ENCODE peak calls at places on chromosome 14, in five cellular contexts. I is uterus, T is H7, F is tibial artery, Y is brain microvascular endothelial cell. R is an unnamed sample. For H3K27me3, the result is how much of the 10 kb centered on the place peaks cover.

GRCh38 chr14:72049462-72049861 is 117.2 kb downstream of the RGS6 start:
- DNase-seq in I (no peak), T (no peak), F (no peak), Y (no peak), R (no peak)

GRCh38 chr14:76294876-76295275 is 81.1 kb upstream of the ESRRB start:
- DNase-seq in I (no peak), T (no peak), F (no peak), Y (no peak), R (no peak)

GRCh38 chr14:100070310-100070709 is 5.1 kb downstream of the EVL start:
- DNase-seq in I (no peak), T (no peak), F (no peak), Y (no peak), R (no peak)

GRCh38 chr14:105581551-105582341 is 55.4 kb downstream of the TMEM121 start:
- DNase-seq in I (no peak), T (peak), F (no peak), Y (no peak), R (no peak)

GRCh38 chr14:26282578-26282977 is 315.3 kb downstream of the NOVA1 start:
- DNase-seq in I (no peak), T (no peak), F (no peak), Y (no peak), R (no peak)

GRCh38 chr14:50060871-50061663 is 55.3 kb downstream of the VCPKMT start:
- DNase-seq in I (peak), T (peak), F (peak), Y (peak), R (peak)

GRCh38 chr14:99041820-99042174 is 230.2 kb downstream of the BCL11B start:
- DNase-seq in I (no peak), T (peak), F (no peak), Y (no peak), R (no peak)

GRCh38 chr14:54169254-54169924 is 212.8 kb upstream of the BMP4 start:
- DNase-seq in I (no peak), T (no peak), F (no peak), Y (no peak), R (no peak)

GRCh38 chr14:20620798-20621478 is 20.6 kb downstream of the OR6S1 start:
- DNase-seq in I (no peak), T (no peak), F (no peak), Y (no peak), R (no peak)
- H3K27me3 ChIP-seq in I (under half), T (under half), F (under half), Y (under half), R (under half)

DNA sequence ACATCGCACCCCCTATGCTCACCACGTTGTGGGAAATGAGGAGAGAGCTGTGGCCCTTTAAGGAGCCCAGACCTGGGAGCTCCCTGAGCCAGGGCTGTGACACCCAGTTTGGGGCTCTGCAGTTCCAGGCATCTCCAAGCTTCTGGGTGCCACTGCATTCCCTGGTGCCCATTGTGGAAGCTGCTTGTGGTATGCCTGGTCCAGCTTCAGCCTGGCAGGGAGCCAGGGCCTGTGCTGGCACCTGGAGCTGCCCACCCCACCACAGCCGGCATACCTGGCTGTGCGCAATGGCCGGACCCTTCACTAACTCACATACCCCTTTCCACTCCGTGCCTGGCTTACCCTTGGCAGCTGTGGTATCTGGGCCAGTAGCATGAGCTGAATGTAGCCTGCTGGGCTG is 107.9 kb upstream of the OR4E1 start:
- DNase-seq in I (no peak), T (no peak), F (no peak), Y (no peak), R (no peak)
- H3K27me3 ChIP-seq in I (under half), T (under half), F (under half), Y (under half), R (under half)

GRCh38 chr14:86574778-86575129 is 1044.8 kb downstream of the FLRT2 start:
- DNase-seq in I (no peak), T (no peak), F (no peak), Y (no peak), R (no peak)
- H3K27me3 ChIP-seq in I (under half), T (under half), F (under half), Y (under half), R (under half)

GRCh38 chr14:74418031-74418430 is 8.0 kb downstream of the SYNDIG1L start:
- DNase-seq in I (no peak), T (no peak), F (no peak), Y (no peak), R (no peak)
- H3K27me3 ChIP-seq in I (under half), T (under half), F (under half), Y (under half), R (under half)